ENCODE peak calls at places on chromosomes 6 and 20, in five cellular contexts. One of them, this sample, is unnamed.
A peak's percentile ranks its signal among the peaks of the same experiment; 100 is the strongest.

GRCh38 chr6:54717849-54718455 is 128.6 kb upstream of the FAM83B start:
- DNase-seq in effector CD8-positive, alpha-beta T cell: peak; percentile 5
- DNase-seq in T-cell: no peak
- DNase-seq in choroid plexus epithelial cell: peak; percentile 72
- DNase-seq in HCEC 1CT: peak; percentile 20
- DNase-seq in this sample: peak; percentile 12

GRCh38 chr6:148867851-148868250 is 121.0 kb downstream of the UST start:
- DNase-seq in T-cell: no peak
- DNase-seq in choroid plexus epithelial cell: no peak
- DNase-seq in effector CD8-positive, alpha-beta T cell: no peak
- DNase-seq in HCEC 1CT: peak; percentile 65
- DNase-seq in this sample: no peak

GRCh38 chr6:2384518-2384917 is 139.1 kb upstream of the GMDS start:
- DNase-seq in effector CD8-positive, alpha-beta T cell: no peak
- DNase-seq in T-cell: no peak
- DNase-seq in choroid plexus epithelial cell: no peak
- DNase-seq in HCEC 1CT: no peak
- DNase-seq in this sample: no peak

GRCh38 chr6:12266571-12266970 is 23.6 kb upstream of the EDN1 start:
- DNase-seq in choroid plexus epithelial cell: peak; percentile 85
- DNase-seq in effector CD8-positive, alpha-beta T cell: no peak
- DNase-seq in T-cell: no peak
- DNase-seq in HCEC 1CT: peak; percentile 64
- DNase-seq in this sample: no peak

GRCh38 chr20:55375920-55376319 is 629.4 kb downstream of the CBLN4 start:
- DNase-seq in HCEC 1CT: no peak
- DNase-seq in effector CD8-positive, alpha-beta T cell: no peak
- DNase-seq in T-cell: no peak
- DNase-seq in choroid plexus epithelial cell: no peak
- DNase-seq in this sample: no peak

GRCh38 chr6:134196568-134197301 is 121.2 kb downstream of the SGK1 start:
- DNase-seq in effector CD8-positive, alpha-beta T cell: no peak
- DNase-seq in choroid plexus epithelial cell: peak; percentile 28
- DNase-seq in T-cell: no peak
- DNase-seq in HCEC 1CT: no peak
- DNase-seq in this sample: no peak

GRCh38 chr6:101722991-101723579 is 329.6 kb downstream of the GRIK2 start:
- DNase-seq in effector CD8-positive, alpha-beta T cell: no peak
- DNase-seq in choroid plexus epithelial cell: peak; percentile 89
- DNase-seq in T-cell: no peak
- DNase-seq in HCEC 1CT: peak; percentile 83
- DNase-seq in this sample: no peak

GRCh38 chr6:36844232-36845170 is 5.3 kb upstream of the CPNE5 start:
- DNase-seq in choroid plexus epithelial cell: no peak
- DNase-seq in T-cell: no peak
- DNase-seq in HCEC 1CT: no peak
- DNase-seq in effector CD8-positive, alpha-beta T cell: no peak
- DNase-seq in this sample: peak; percentile 3

GRCh38 chr6:37637562-37638413 is 59.9 kb downstream of the MDGA1 start:
- DNase-seq in effector CD8-positive, alpha-beta T cell: no peak
- DNase-seq in HCEC 1CT: no peak
- DNase-seq in T-cell: no peak
- DNase-seq in choroid plexus epithelial cell: no peak
- DNase-seq in this sample: no peak